ENCODE peak calls at places on chromosomes 3 and 15, in eight cellular contexts. N is neural progenitor cell; P is small intestine; K is body of pancreas; U is T follicular helper cell; C is GM03348; V is stimulated activated CD8-positive, alpha-beta memory T cell treated with anti-CD3 and anti-CD28 coated beads, Interleukin-2, amount 100 ng/mL, for 48 hours; H is left ventricle myocardium superior. T is an unnamed sample.

GRCh38 chr3:114213262-114213668 is 24.1 kb downstream of the ZNF80 start:
- DNase-seq in C (peak), N (no peak), H (no peak), P (no peak), V (no peak), U (no peak), K (no peak), T (no peak)

GRCh38 chr3:188812198-188812597 is 359.6 kb upstream of the TPRG1 start:
- DNase-seq in U (no peak), H (no peak), K (no peak), C (no peak), N (no peak), V (no peak), P (no peak), T (no peak)

GRCh38 chr3:13850161-13850945 is 29.5 kb downstream of the WNT7A start:
- DNase-seq in P (no peak), V (no peak), N (peak), K (no peak), H (peak), C (peak), U (no peak), T (no peak)

GRCh38 chr15:58934114-58934447 is 602 bp upstream of the SLTM start:
- DNase-seq in C (no peak), N (no peak), H (no peak), V (no peak), P (no peak), K (no peak), U (no peak), T (no peak)

GRCh38 chr3:142035308-142035922 is 113.9 kb downstream of the TFDP2 start:
- DNase-seq in U (no peak), N (no peak), P (no peak), C (no peak), V (no peak), H (no peak), K (no peak), T (no peak)

GRCh38 chr15:40598126-40598525 is 4.1 kb downstream of the KNL1 start:
- DNase-seq in K (no peak), H (no peak), P (no peak), C (no peak), V (no peak), N (no peak), U (no peak), T (no peak)

GRCh38 chr3:158617982-158618875 is 26.1 kb upstream of the GFM1 start:
- DNase-seq in K (no peak), C (no peak), V (no peak), U (no peak), H (no peak), N (peak), P (no peak), T (no peak)

GRCh38 chr3:130801473-130801872 is 54.8 kb upstream of the PIK3R4 start:
- DNase-seq in K (no peak), C (no peak), H (no peak), U (no peak), V (no peak), N (no peak), P (no peak), T (no peak)

GRCh38 chr3:126944089-126944965 is 38.6 kb upstream of the PLXNA1 start:
- DNase-seq in H (no peak), V (no peak), P (no peak), U (no peak), N (no peak), K (no peak), C (no peak), T (no peak)

GRCh38 chr3:126353694-126354321 is 3.4 kb downstream of the KLF15 start:
- DNase-seq in C (no peak), N (no peak), V (no peak), P (no peak), K (no peak), U (no peak), H (no peak), T (no peak)

GRCh38 chr3:120648290-120648689 is 33.7 kb downstream of the HGD start:
- DNase-seq in H (no peak), N (no peak), K (no peak), P (no peak), C (peak), V (no peak), U (no peak), T (no peak)

GRCh38 chr15:26772588-26773484 is at the start of gene GABRB3:
- DNase-seq in K (peak), N (peak), H (peak), U (no peak), P (no peak), V (peak), C (peak), T (peak)

GRCh38 chr3:100136921-100137320 is 22.6 kb upstream of the FILIP1L start:
- DNase-seq in C (no peak), P (no peak), H (no peak), U (no peak), K (no peak), N (no peak), V (no peak), T (no peak)

GRCh38 chr15:62706361-62706760 is 336.2 kb upstream of the TPM1 start:
- DNase-seq in N (no peak), U (no peak), V (no peak), K (no peak), C (no peak), H (no peak), P (peak), T (peak)

GRCh38 chr3:89179355-89179997 is 72.1 kb downstream of the EPHA3 start:
- DNase-seq in P (no peak), C (no peak), N (peak), H (no peak), K (no peak), V (no peak), U (no peak), T (no peak)

GRCh38 chr15:60519218-60519617 is 40.3 kb upstream of the ICE2 start:
- DNase-seq in K (no peak), U (no peak), V (no peak), C (no peak), P (no peak), N (no peak), H (no peak), T (no peak)

GRCh38 chr3:58116161-58116955 is 94.4 kb downstream of the DNASE1L3 start:
- DNase-seq in K (no peak), C (no peak), H (no peak), P (no peak), N (no peak), U (peak), V (peak), T (no peak)

GRCh38 chr3:120145498-120146285 is 51.4 kb upstream of the GSK3B start:
- DNase-seq in C (peak), V (peak), U (no peak), N (no peak), H (no peak), P (no peak), K (no peak), T (no peak)

GRCh38 chr15:91882858-91883586 is 29.5 kb downstream of the SLCO3A1 start:
- DNase-seq in C (no peak), U (no peak), K (no peak), N (no peak), H (peak), V (no peak), P (no peak), T (no peak)

GRCh38 chr3:107369791-107370190 is 7.4 kb upstream of the CCDC54 start:
- DNase-seq in K (no peak), P (no peak), V (no peak), C (peak), N (no peak), H (no peak), U (no peak), T (no peak)

GRCh38 chr3:141960731-141961130 is 84.3 kb downstream of the ATP1B3 start:
- DNase-seq in U (no peak), K (no peak), H (no peak), C (peak), P (no peak), V (no peak), N (peak), T (no peak)

T was measured in SK-N-SH.